ENCODE peak calls at places on chromosome 11, in five cellular contexts. One of them, this sample, is unnamed.

GRCh38 chr11:134369656-134370525 is 38.1 kb downstream of the GLB1L2 start:
- DNase-seq in heart right ventricle: no peak
- DNase-seq in naive thymus-derived CD4-positive, alpha-beta T cell: no peak
- DNase-seq in tibial nerve: no peak
- DNase-seq in uterus: no peak
- DNase-seq in this sample: no peak

GRCh38 chr11:65304110-65304509 is 10.6 kb upstream of the CDC42EP2 start:
- DNase-seq in naive thymus-derived CD4-positive, alpha-beta T cell: no peak
- DNase-seq in uterus: no peak
- DNase-seq in tibial nerve: no peak
- DNase-seq in heart right ventricle: no peak
- DNase-seq in this sample: no peak

GRCh38 chr11:76215946-76216345 is 9.6 kb upstream of the WNT11 start:
- DNase-seq in heart right ventricle: no peak
- DNase-seq in naive thymus-derived CD4-positive, alpha-beta T cell: no peak
- DNase-seq in tibial nerve: no peak
- DNase-seq in uterus: no peak
- DNase-seq in this sample: no peak

GRCh38 chr11:76166314-76166713 is 40.0 kb downstream of the WNT11 start:
- DNase-seq in heart right ventricle: no peak
- DNase-seq in uterus: no peak
- DNase-seq in tibial nerve: no peak
- DNase-seq in naive thymus-derived CD4-positive, alpha-beta T cell: no peak
- DNase-seq in this sample: no peak

GRCh38 chr11:19242184-19242932 is 1.6 kb upstream of the E2F8 start:
- DNase-seq in heart right ventricle: no peak
- DNase-seq in uterus: no peak
- DNase-seq in naive thymus-derived CD4-positive, alpha-beta T cell: no peak
- DNase-seq in tibial nerve: no peak
- DNase-seq in this sample: no peak

GRCh38 chr11:96097844-96098421 is 174.0 kb upstream of the MTMR2 start:
- DNase-seq in uterus: no peak
- DNase-seq in heart right ventricle: no peak
- DNase-seq in tibial nerve: no peak
- DNase-seq in naive thymus-derived CD4-positive, alpha-beta T cell: no peak
- DNase-seq in this sample: no peak

GRCh38 chr11:46277313-46277622 is 194 bp upstream of the CREB3L1 start:
- DNase-seq in heart right ventricle: peak
- DNase-seq in uterus: no peak
- DNase-seq in tibial nerve: peak
- DNase-seq in naive thymus-derived CD4-positive, alpha-beta T cell: no peak
- DNase-seq in this sample: no peak

GRCh38 chr11:88405853-88406252 is 68.3 kb upstream of the CTSC start:
- DNase-seq in naive thymus-derived CD4-positive, alpha-beta T cell: no peak
- DNase-seq in uterus: no peak
- DNase-seq in tibial nerve: no peak
- DNase-seq in heart right ventricle: no peak
- DNase-seq in this sample: no peak

GRCh38 chr11:20584093-20584774 is 15.2 kb upstream of the SLC6A5 start:
- DNase-seq in naive thymus-derived CD4-positive, alpha-beta T cell: no peak
- DNase-seq in uterus: no peak
- DNase-seq in heart right ventricle: no peak
- DNase-seq in tibial nerve: no peak
- DNase-seq in this sample: no peak

GRCh38 chr11:31645747-31646146 is 136.2 kb downstream of the ELP4 start:
- DNase-seq in uterus: no peak
- DNase-seq in tibial nerve: no peak
- DNase-seq in heart right ventricle: no peak
- DNase-seq in naive thymus-derived CD4-positive, alpha-beta T cell: no peak
- DNase-seq in this sample: no peak

GRCh38 chr11:59668188-59668949 is 468 bp downstream of the PATL1 start:
- DNase-seq in heart right ventricle: peak
- DNase-seq in naive thymus-derived CD4-positive, alpha-beta T cell: peak
- DNase-seq in uterus: peak
- DNase-seq in tibial nerve: peak
- DNase-seq in this sample: peak

GRCh38 chr11:103110406-103110805 is 1.2 kb downstream of the DYNC2H1 start:
- DNase-seq in heart right ventricle: no peak
- DNase-seq in uterus: no peak
- DNase-seq in naive thymus-derived CD4-positive, alpha-beta T cell: no peak
- DNase-seq in tibial nerve: no peak
- DNase-seq in this sample: peak

GRCh38 chr11:34988294-34989255 is 72.2 kb downstream of the PDHX start:
- DNase-seq in naive thymus-derived CD4-positive, alpha-beta T cell: no peak
- DNase-seq in heart right ventricle: no peak
- DNase-seq in tibial nerve: no peak
- DNase-seq in uterus: no peak
- DNase-seq in this sample: no peak

GRCh38 chr11:93626038-93626437 is 35.4 kb upstream of the CEP295 start:
- DNase-seq in tibial nerve: no peak
- DNase-seq in uterus: no peak
- DNase-seq in naive thymus-derived CD4-positive, alpha-beta T cell: no peak
- DNase-seq in heart right ventricle: no peak
- DNase-seq in this sample: no peak

GRCh38 chr11:75527938-75528845 is 2.5 kb upstream of the GDPD5 start:
- DNase-seq in heart right ventricle: no peak
- DNase-seq in uterus: no peak
- DNase-seq in naive thymus-derived CD4-positive, alpha-beta T cell: no peak
- DNase-seq in tibial nerve: no peak
- DNase-seq in this sample: no peak

GRCh38 chr11:31996159-31996881 is 94.6 kb upstream of the RCN1 start:
- DNase-seq in heart right ventricle: no peak
- DNase-seq in naive thymus-derived CD4-positive, alpha-beta T cell: no peak
- DNase-seq in tibial nerve: no peak
- DNase-seq in uterus: no peak
- DNase-seq in this sample: no peak

GRCh38 chr11:69187540-69188065 is 31.9 kb downstream of the SMIM38 start:
- DNase-seq in uterus: no peak
- DNase-seq in heart right ventricle: no peak
- DNase-seq in tibial nerve: no peak
- DNase-seq in naive thymus-derived CD4-positive, alpha-beta T cell: no peak
- DNase-seq in this sample: no peak

GRCh38 chr11:45918331-45918941 is 759 bp upstream of the PEX16 start:
- DNase-seq in uterus: peak
- DNase-seq in heart right ventricle: peak
- DNase-seq in tibial nerve: peak
- DNase-seq in naive thymus-derived CD4-positive, alpha-beta T cell: no peak
- DNase-seq in this sample: peak

GRCh38 chr11:11456896-11457295 is 103.8 kb upstream of the CSNK2A3 start:
- DNase-seq in naive thymus-derived CD4-positive, alpha-beta T cell: no peak
- DNase-seq in tibial nerve: no peak
- DNase-seq in heart right ventricle: no peak
- DNase-seq in uterus: no peak
- DNase-seq in this sample: no peak

GRCh38 chr11:125923012-125923579 is 18.8 kb downstream of the DDX25 start:
- DNase-seq in tibial nerve: peak
- DNase-seq in uterus: peak
- DNase-seq in heart right ventricle: peak
- DNase-seq in naive thymus-derived CD4-positive, alpha-beta T cell: peak
- DNase-seq in this sample: peak

GRCh38 chr11:125925804-125926203 is 20.0 kb upstream of the VSIG10L2 start:
- DNase-seq in heart right ventricle: no peak
- DNase-seq in uterus: no peak
- DNase-seq in naive thymus-derived CD4-positive, alpha-beta T cell: no peak
- DNase-seq in tibial nerve: no peak
- DNase-seq in this sample: no peak

GRCh38 chr11:125923633-125924032 is 19.3 kb downstream of the DDX25 start:
- DNase-seq in uterus: no peak
- DNase-seq in tibial nerve: no peak
- DNase-seq in naive thymus-derived CD4-positive, alpha-beta T cell: no peak
- DNase-seq in heart right ventricle: no peak
- DNase-seq in this sample: no peak

GRCh38 chr11:125925247-125925740 is 20.6 kb upstream of the VSIG10L2 start:
- DNase-seq in uterus: no peak
- DNase-seq in heart right ventricle: no peak
- DNase-seq in tibial nerve: no peak
- DNase-seq in naive thymus-derived CD4-positive, alpha-beta T cell: no peak
- DNase-seq in this sample: no peak

GRCh38 chr11:125924384-125925007 is 20.2 kb downstream of the DDX25 start:
- DNase-seq in tibial nerve: no peak
- DNase-seq in heart right ventricle: no peak
- DNase-seq in uterus: no peak
- DNase-seq in naive thymus-derived CD4-positive, alpha-beta T cell: no peak
- DNase-seq in this sample: no peak
- H3K4me3 ChIP-seq in tibial nerve: no peak
- H3K4me3 ChIP-seq in heart right ventricle: no peak
- H3K4me3 ChIP-seq in uterus: no peak
- H3K4me3 ChIP-seq in naive thymus-derived CD4-positive, alpha-beta T cell: no peak
- H3K4me3 ChIP-seq in this sample: no peak

GRCh38 chr11:70567680-70568503 is 169.6 kb downstream of the CTTN start:
- DNase-seq in naive thymus-derived CD4-positive, alpha-beta T cell: no peak
- DNase-seq in heart right ventricle: peak
- DNase-seq in uterus: peak
- DNase-seq in tibial nerve: peak
- DNase-seq in this sample: no peak
- H3K4me3 ChIP-seq in naive thymus-derived CD4-positive, alpha-beta T cell: no peak
- H3K4me3 ChIP-seq in heart right ventricle: peak
- H3K4me3 ChIP-seq in uterus: peak
- H3K4me3 ChIP-seq in tibial nerve: peak
- H3K4me3 ChIP-seq in this sample: no peak

GRCh38 chr11:119322360-119322739 is 5.4 kb upstream of the MCAM start:
- DNase-seq in heart right ventricle: no peak
- DNase-seq in naive thymus-derived CD4-positive, alpha-beta T cell: no peak
- DNase-seq in tibial nerve: no peak
- DNase-seq in uterus: no peak
- DNase-seq in this sample: no peak

GRCh38 chr11:119322921-119323531 is 6.1 kb upstream of the MCAM start:
- DNase-seq in tibial nerve: no peak
- DNase-seq in heart right ventricle: no peak
- DNase-seq in uterus: no peak
- DNase-seq in naive thymus-derived CD4-positive, alpha-beta T cell: no peak
- DNase-seq in this sample: no peak

GRCh38 chr11:119320593-119321524 is 3.9 kb upstream of the MCAM start:
- DNase-seq in naive thymus-derived CD4-positive, alpha-beta T cell: peak
- DNase-seq in uterus: peak
- DNase-seq in tibial nerve: no peak
- DNase-seq in heart right ventricle: peak
- DNase-seq in this sample: no peak

GRCh38 chr11:119324124-119324665 is 7.3 kb upstream of the MCAM start:
- DNase-seq in uterus: no peak
- DNase-seq in heart right ventricle: no peak
- DNase-seq in tibial nerve: no peak
- DNase-seq in naive thymus-derived CD4-positive, alpha-beta T cell: no peak
- DNase-seq in this sample: no peak

GRCh38 chr11:119323532-119324033 is 6.7 kb upstream of the MCAM start:
- DNase-seq in heart right ventricle: peak
- DNase-seq in naive thymus-derived CD4-positive, alpha-beta T cell: peak
- DNase-seq in tibial nerve: peak
- DNase-seq in uterus: peak
- DNase-seq in this sample: peak
- H3K4me3 ChIP-seq in heart right ventricle: no peak
- H3K4me3 ChIP-seq in naive thymus-derived CD4-positive, alpha-beta T cell: no peak
- H3K4me3 ChIP-seq in tibial nerve: no peak
- H3K4me3 ChIP-seq in uterus: no peak
- H3K4me3 ChIP-seq in this sample: no peak

DNA sequence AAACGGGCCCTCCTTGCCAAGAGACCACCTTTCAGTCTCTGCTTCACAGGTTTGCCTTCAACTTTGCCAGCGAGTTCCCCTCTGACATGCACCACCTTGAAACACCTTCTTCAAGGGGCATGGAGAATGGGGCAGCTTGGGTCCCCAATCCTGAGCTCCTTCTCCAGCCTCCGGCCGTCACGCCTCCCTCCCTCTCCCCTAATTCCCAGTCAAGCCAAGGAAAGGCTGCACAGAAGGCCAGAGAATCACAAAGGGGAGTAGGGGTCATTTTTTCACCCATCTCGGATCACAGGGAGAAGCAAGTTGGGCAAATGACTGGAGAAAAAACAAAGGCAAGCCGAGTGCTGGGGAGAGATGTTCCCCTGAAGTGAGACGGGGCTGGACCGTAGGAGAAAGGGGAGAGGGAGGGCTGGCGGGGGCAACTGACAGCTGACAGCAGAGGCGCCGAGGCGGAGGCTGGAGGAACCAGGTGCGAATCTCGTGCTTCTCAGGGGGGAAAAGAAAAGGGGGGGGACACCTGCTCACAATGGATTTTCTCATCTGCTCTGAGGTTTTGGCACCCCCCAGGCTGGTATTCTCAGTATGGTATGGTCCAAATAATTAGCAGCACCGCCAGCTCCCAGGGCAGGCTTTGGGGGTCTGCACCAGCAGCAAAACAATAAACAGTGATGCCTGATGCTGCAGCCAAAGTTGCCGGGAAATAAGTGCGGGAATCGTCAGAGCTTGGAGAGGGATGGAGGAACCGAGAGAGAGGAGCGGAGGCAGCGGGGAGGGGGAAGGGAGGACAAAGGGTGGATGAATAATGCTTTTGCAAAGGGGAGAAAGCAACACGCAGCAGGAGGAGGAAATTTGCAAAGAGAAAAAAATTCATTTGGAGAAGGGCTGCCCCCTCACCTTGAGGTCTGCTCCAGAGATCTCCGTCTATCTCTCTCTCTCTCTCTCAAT is 649 bp downstream of the YPEL4 start:
- DNase-seq in tibial nerve: no peak
- DNase-seq in uterus: no peak
- DNase-seq in heart right ventricle: no peak
- DNase-seq in naive thymus-derived CD4-positive, alpha-beta T cell: peak
- DNase-seq in this sample: no peak
- H3K4me3 ChIP-seq in tibial nerve: peak
- H3K4me3 ChIP-seq in uterus: peak
- H3K4me3 ChIP-seq in heart right ventricle: peak
- H3K4me3 ChIP-seq in naive thymus-derived CD4-positive, alpha-beta T cell: peak
- H3K4me3 ChIP-seq in this sample: no peak

GRCh38 chr11:47347134-47347533 is 5.4 kb downstream of the MYBPC3 start:
- DNase-seq in naive thymus-derived CD4-positive, alpha-beta T cell: no peak
- DNase-seq in uterus: no peak
- DNase-seq in tibial nerve: no peak
- DNase-seq in heart right ventricle: no peak
- DNase-seq in this sample: no peak
- H3K4me3 ChIP-seq in naive thymus-derived CD4-positive, alpha-beta T cell: no peak
- H3K4me3 ChIP-seq in uterus: no peak
- H3K4me3 ChIP-seq in tibial nerve: no peak
- H3K4me3 ChIP-seq in heart right ventricle: peak
- H3K4me3 ChIP-seq in this sample: no peak